ENCODE peak calls at places on chromosome 22, in nine cellular contexts. H, K, N, S, U, L, R, M and V are unnamed samples.

GRCh38 chr22:42400811-42401547 is 31.2 kb downstream of the NFAM1 start:
- DNase-seq in H (no peak), K (no peak), N (no peak), S (no peak), U (no peak), L (no peak), R (no peak), M (no peak), V (no peak)

GRCh38 chr22:27990879-27991278 is 71.8 kb upstream of the PITPNB start:
- DNase-seq in H (peak), K (no peak), N (peak), S (peak), U (no peak), L (peak), R (no peak), M (peak), V (no peak)

GRCh38 chr22:22408731-22409696 is 99.5 kb downstream of the ZNF280B start:
- DNase-seq in H (peak), K (peak), N (no peak), S (peak), U (no peak), L (peak), R (peak), M (peak), V (no peak)

GRCh38 chr22:26553056-26553752 is 36.7 kb downstream of the TPST2 start:
- DNase-seq in H (peak), K (peak), N (no peak), S (no peak), U (no peak), L (peak), R (no peak), M (no peak), V (no peak)

GRCh38 chr22:24772493-24773220 is 1.9 kb downstream of the PIWIL3 start:
- DNase-seq in H (peak), K (peak), N (no peak), S (no peak), U (no peak), L (no peak), R (no peak), M (peak), V (no peak)

GRCh38 chr22:31691408-31691807 is 29.4 kb upstream of the PISD start:
- DNase-seq in H (no peak), K (no peak), N (no peak), S (no peak), U (no peak), L (no peak), R (no peak), M (no peak), V (no peak)

GRCh38 chr22:48428556-48429371 is 1398.9 kb downstream of the BRD1 start:
- DNase-seq in H (no peak), K (no peak), N (no peak), S (no peak), U (no peak), L (no peak), R (no peak), M (no peak), V (no peak)

GRCh38 chr22:19059481-19060278 is 62.5 kb downstream of the DGCR2 start:
- DNase-seq in H (no peak), K (no peak), N (peak), S (no peak), U (no peak), L (no peak), R (no peak), M (no peak), V (no peak)

GRCh38 chr22:48404004-48404403 is 1423.7 kb downstream of the BRD1 start:
- DNase-seq in H (no peak), K (no peak), N (peak), S (no peak), U (no peak), L (no peak), R (no peak), M (no peak), V (no peak)

GRCh38 chr22:46584081-46584903 is 35.9 kb upstream of the GRAMD4 start:
- DNase-seq in H (peak), K (no peak), N (no peak), S (no peak), U (no peak), L (no peak), R (no peak), M (no peak), V (no peak)

GRCh38 chr22:35434061-35434750 is 34.3 kb downstream of the MCM5 start:
- DNase-seq in H (peak), K (no peak), N (no peak), S (no peak), U (no peak), L (no peak), R (no peak), M (no peak), V (no peak)

GRCh38 chr22:49670610-49671330 is 156.9 kb downstream of the BRD1 start:
- DNase-seq in H (no peak), K (no peak), N (peak), S (no peak), U (no peak), L (no peak), R (no peak), M (peak), V (no peak)

GRCh38 chr22:20572132-20572802 is 64.9 kb downstream of the MED15 start:
- DNase-seq in H (no peak), K (no peak), N (no peak), S (no peak), U (no peak), L (no peak), R (no peak), M (no peak), V (no peak)